ENCODE peak calls at places on chromosomes 13 and 19, in five cellular contexts. V is left lung, X is mucosa of descending colon, L is astrocyte, D is kidney. O is an unnamed sample. For H3K9me3, the result is how much of the 10 kb centered on the place peaks cover.

GRCh38 chr13:30463820-30464495 is 1.8 kb downstream of the HMGB1 start:
- DNase-seq in L (peak), X (peak), V (peak), D (peak), O (peak)

GRCh38 chr19:40805258-40805868 is 6.4 kb downstream of the EGLN2 start:
- DNase-seq in X (peak), V (no peak), D (no peak), L (no peak), O (no peak)

GRCh38 chr13:51453308-51453958 is 597 bp upstream of the INTS6 start:
- DNase-seq in X (peak), V (peak), L (no peak), D (peak), O (no peak)

GRCh38 chr13:24894277-24894971 is 130.5 kb downstream of the RNF17 start:
- DNase-seq in L (no peak), V (no peak), D (no peak), X (no peak), O (no peak)

GRCh38 chr13:37139356-37139755 is 33.9 kb upstream of the CSNK1A1L start:
- DNase-seq in X (no peak), L (no peak), D (no peak), V (no peak), O (no peak)

GRCh38 chr19:11984986-11985385 is 20.1 kb downstream of the ZNF763 start:
- DNase-seq in X (no peak), V (no peak), D (no peak), L (no peak), O (no peak)

GRCh38 chr13:113912596-113912995 is 48.7 kb upstream of the GAS6 start:
- DNase-seq in V (no peak), D (no peak), X (no peak), L (peak), O (no peak)

GRCh38 chr13:103883152-103883551 is 816.9 kb upstream of the SLC10A2 start:
- DNase-seq in D (peak), V (peak), L (peak), X (peak), O (peak)

GRCh38 chr19:38057954-38058690 is 151.1 kb downstream of the SIPA1L3 start:
- DNase-seq in V (peak), X (peak), D (no peak), L (no peak), O (peak)

GRCh38 chr13:25827986-25828385 is 223.8 kb downstream of the SHISA2 start:
- DNase-seq in L (peak), D (no peak), V (no peak), X (no peak), O (no peak)

GRCh38 chr13:19882231-19882630 is 18.8 kb upstream of the ZMYM5 start:
- DNase-seq in X (no peak), L (no peak), V (no peak), D (no peak), O (no peak)

GRCh38 chr13:84917252-84917878 is 881.9 kb downstream of the SLITRK6 start:
- DNase-seq in D (no peak), L (peak), V (no peak), X (no peak), O (peak)

GRCh38 chr13:110244096-110244830 is 62.7 kb downstream of the COL4A1 start:
- DNase-seq in L (no peak), V (no peak), D (no peak), X (no peak), O (no peak)

DNA sequence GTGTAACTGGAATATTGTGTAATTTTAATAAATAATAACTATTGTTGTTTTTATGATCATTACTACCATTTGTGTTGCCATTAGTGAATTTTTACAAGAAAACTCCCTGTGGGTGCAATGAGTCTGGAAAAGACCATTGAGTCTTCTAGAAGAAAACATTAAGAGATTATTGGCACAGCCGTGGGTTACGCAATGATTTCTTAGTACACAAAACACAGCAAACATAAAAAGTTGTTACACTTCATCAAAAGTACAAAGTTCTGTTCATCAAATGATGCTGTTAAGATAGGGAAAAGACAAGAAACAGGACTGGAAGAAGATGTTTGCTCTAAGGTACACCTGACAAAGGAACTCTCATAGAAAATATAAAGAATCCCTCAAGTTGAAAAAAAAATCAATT is 41.6 kb downstream of the ZNF331 start:
- DNase-seq in L (no peak), X (no peak), D (no peak), V (no peak), O (no peak)
- H3K9me3 ChIP-seq in L (under half), X (half or more), D (under half), V (half or more), O (under half)

DNA sequence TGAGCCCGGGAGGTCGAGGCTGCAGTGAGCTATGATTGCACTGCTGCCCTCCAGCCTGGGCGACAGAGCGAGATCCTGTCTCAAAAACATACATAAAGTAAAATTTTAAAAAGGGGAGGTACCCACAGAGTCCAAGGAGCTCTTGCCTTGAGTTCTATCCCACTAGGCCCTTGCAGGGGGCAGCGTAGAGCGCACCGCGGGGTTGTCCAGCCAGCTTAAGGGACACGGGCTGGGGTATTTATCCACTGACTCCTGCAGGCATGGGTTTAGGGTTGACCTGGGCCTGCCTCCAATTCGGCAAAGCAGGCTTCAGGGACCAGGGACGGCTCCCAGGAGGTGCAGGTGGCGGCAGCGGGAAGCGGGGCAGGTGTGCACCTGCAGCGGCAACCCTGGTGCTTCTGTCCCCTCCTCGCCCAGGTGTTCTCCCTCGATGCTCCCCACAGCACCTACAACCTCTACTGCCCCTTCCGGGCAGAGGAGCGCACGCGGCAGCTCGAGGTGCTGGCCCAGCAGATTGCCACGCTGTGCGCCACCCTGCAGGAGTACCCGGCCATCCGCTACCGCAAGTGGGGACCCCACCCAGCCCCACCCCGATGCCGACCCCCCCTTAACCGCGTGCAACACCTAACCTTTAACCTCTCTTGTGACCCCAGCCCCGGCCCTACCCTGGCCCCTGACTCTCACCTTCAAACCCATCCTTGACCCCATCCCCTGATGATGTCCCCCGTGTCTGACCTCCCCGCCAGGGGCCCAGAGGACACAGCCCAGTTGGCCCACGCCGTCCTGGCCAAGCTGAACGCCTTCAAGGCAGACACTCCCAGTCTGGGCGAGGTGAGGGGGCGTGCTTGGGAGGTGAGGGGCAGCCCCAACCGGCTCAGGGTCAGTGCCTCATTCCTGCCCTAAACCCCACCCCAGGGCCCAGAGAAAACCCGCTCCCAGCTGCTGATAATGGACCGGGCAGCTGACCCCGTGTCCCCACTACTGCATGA is 4.7 kb downstream of the STXBP2 start:
- DNase-seq in X (peak), V (no peak), D (no peak), L (no peak), O (no peak)
- TF ChIP-seq CTCF in X (no peak), V (no peak), D (no peak), L (no peak), O (peak)

GRCh38 chr13:40599146-40599545 is 67.3 kb downstream of the FOXO1 start:
- DNase-seq in V (no peak), L (no peak), X (no peak), D (no peak), O (no peak)
- H3K9me3 ChIP-seq in V (under half), L (under half), X (under half), D (under half), O (under half)

DNA sequence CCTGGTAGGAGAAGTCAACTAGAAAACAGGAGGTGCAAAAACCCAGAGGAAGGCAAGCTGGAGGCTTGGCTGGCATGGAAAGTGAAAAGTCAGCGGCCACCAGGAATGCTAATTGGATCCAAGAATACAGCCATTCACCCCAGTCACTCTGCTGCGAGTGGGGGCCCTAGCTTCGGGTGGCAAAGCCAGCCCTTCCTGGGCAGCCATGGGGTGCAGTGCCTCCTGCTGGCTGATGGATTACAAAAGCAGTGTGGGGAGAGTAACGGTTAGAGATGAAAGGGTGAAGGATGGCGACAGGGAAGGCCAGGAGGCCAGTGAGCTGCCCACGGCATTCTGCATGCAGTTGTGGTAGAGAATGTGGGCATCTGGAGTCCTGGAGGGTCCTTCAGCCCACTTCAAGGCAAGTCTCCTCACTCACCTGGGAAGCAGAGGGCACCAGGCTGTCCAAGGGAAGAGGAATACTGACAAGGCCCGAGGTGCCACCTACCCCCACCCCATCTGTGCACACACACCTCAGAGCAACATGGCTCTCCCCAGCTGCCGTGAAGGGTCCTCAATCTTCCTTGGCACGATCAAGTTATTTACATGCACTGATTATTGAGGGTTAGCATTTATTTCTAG is 20.3 kb upstream of the EPHX3 start:
- DNase-seq in L (peak), X (no peak), D (peak), V (no peak), O (no peak)
- TF ChIP-seq CTCF in L (peak), X (no peak), D (peak), V (no peak), O (peak)

GRCh38 chr19:52120286-52120685 is 19.5 kb downstream of the ZNF616 start:
- DNase-seq in V (no peak), D (no peak), X (no peak), L (no peak), O (no peak)
- H3K9me3 ChIP-seq in V (half or more), D (half or more), X (half or more), L (half or more), O (half or more)

DNA sequence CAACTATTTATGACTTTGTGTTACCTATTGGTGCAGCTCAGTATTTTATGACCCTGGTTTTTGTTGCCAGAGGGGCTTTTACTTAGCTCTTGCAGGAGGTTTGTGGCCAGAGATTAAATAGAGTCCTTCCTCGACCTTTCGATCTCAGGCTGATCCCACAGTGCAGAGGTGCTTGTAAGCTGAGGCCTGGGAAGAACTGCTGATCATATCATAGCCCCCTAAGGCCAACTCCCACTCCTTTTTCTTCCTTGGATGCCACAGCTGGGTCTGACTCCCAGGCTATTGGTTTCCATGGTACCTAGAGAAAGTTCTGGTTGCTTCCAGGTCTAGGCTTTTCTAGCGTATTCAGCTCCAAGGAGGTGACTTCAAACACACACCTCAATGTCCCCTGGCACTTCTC is 324.9 kb downstream of the FOXO1 start:
- DNase-seq in D (no peak), L (no peak), V (no peak), X (no peak), O (no peak)
- TF ChIP-seq CTCF in D (no peak), L (no peak), V (no peak), X (no peak), O (no peak)

GRCh38 chr19:22918221-22918620 is 84.8 kb downstream of the ZNF728 start:
- DNase-seq in L (no peak), D (no peak), V (no peak), X (no peak), O (no peak)
- H3K9me3 ChIP-seq in L (under half), D (under half), V (half or more), X (half or more), O (under half)

GRCh38 chr13:34941436-34941834 is 635 bp upstream of the NBEA start:
- DNase-seq in L (no peak), X (no peak), V (no peak), D (no peak), O (no peak)

GRCh38 chr13:34943675-34944634 is 1.9 kb downstream of the NBEA start:
- DNase-seq in X (no peak), D (no peak), V (no peak), L (no peak), O (peak)

GRCh38 chr13:34942732-34943674 is 933 bp downstream of the NBEA start:
- DNase-seq in D (peak), V (peak), L (no peak), X (peak), O (peak)

GRCh38 chr13:34939771-34940170 is 2.3 kb upstream of the NBEA start:
- DNase-seq in X (no peak), D (no peak), L (no peak), V (no peak), O (no peak)

DNA sequence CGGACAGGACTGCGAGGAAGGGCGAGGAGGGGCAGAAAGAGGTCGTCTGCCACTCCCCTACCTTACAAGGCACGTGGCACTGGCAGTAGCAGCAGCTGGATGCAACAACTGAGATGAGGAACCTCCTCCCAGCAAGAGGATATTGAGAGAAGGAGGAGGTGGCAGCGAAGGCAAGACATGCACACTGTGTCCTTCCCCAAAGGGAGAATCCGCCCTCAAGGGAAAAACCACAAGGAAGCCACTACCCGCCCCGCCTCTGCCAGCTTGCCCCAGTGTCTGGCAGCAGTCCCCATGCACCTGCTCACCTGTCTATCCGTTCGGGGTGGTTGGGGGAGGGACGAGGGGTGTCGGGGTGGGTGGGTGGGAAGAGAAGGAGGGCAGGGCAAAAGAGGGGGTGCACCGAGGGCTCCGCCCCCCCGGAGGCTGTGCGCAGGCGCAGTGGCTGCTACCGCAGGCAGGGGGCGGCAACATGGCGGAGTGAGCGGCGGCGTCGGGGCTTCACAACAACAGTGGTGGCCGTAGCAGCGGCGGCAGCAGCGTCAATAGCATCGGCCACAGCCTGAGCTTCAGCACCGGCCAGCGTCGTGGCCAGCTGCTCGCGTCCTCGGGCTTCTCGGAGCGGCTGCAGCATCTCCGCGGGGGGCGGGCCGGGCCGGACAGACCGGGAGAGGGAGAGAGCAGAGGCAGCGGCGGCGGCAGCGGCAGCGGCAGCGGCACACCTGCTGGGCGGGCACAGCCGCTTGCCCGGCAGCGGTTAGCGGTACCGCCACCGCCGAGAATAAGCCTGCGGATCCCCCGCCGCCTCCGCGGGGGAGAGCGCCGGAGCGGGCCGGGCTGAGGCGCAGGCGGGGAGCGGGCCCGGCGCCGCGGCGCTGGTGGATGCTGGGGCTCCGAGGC is at the start of gene NBEA:
- DNase-seq in L (peak), X (peak), D (peak), V (peak), O (peak)
- TF ChIP-seq CTCF in L (no peak), X (no peak), D (no peak), V (no peak), O (no peak)

DNA sequence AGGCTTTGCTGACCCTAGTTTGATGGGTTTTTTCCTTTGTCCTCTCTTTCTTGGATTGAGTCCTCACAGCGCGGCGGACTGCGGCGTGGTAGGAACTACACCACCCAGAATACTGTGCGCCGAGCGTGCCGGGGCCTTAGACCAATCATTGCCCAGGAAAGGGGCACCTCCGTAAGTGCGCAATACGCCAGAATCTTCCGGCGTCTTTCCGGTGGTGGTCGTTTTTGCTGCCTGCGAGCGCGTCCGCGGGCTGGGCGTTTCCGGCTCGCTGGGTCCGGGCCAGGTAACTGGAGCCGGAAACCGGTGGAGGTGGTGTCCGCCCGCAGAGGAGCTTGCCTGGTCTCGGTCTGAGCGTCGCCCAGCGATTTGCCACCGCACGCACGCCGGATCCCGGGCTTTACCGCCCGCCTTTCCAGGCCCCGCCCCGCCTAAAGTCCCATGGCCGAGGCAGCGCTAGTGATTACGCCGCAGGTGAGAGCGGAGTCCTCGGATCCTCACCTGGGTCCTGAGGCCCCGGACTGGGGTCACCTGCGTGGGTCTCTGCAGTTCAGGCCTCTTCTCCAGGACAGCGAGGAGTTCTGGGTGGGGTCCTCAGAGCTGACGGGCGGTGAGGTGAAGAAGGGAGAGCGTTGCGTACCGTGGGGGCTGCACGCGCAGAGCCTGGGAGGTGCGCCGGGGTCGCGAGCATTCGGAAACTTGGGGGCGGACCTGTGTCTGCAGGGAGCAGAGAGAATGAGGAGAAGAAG is at the start of gene ZNF549:
- DNase-seq in D (peak), X (peak), L (peak), V (peak), O (peak)
- H3K9me3 ChIP-seq in D (under half), X (under half), L (under half), V (under half), O (under half)